ENCODE peak calls at places on chromosomes 6 and 20, in four cellular contexts. B is ascending aorta, U is heart right ventricle, Y is transverse colon. P is an unnamed sample. For H3K4me1, the result is how much of the 10 kb centered on the place peaks cover.

GRCh38 chr6:149236584-149236983 is 80.9 kb upstream of the TAB2 start:
- DNase-seq in U (no peak), B (no peak), Y (no peak), P (no peak)

GRCh38 chr6:13848553-13849150 is 34.3 kb upstream of the MCUR1 start:
- DNase-seq in Y (no peak), B (no peak), U (no peak), P (no peak)

GRCh38 chr6:106882601-106883518 is 91.7 kb downstream of the CD24 start:
- DNase-seq in U (no peak), Y (peak), B (no peak), P (no peak)

GRCh38 chr6:90008189-90008907 is 114.1 kb downstream of the GJA10 start:
- DNase-seq in B (no peak), U (no peak), Y (no peak), P (no peak)

GRCh38 chr20:15511551-15511950 is 1061.7 kb downstream of the KIF16B start:
- DNase-seq in Y (no peak), U (no peak), B (no peak), P (no peak)

GRCh38 chr6:159307246-159307790 is 138.1 kb downstream of the FNDC1 start:
- DNase-seq in Y (no peak), B (no peak), U (no peak), P (no peak)

GRCh38 chr6:3766219-3766618 is 14.7 kb upstream of the PXDC1 start:
- DNase-seq in Y (no peak), U (no peak), B (no peak), P (no peak)

GRCh38 chr6:143860111-143860510 is 4.2 kb upstream of the ZC2HC1B start:
- DNase-seq in Y (no peak), B (no peak), U (no peak), P (no peak)

GRCh38 chr6:45658958-45659357 is 281.2 kb upstream of the SUPT3H start:
- DNase-seq in U (no peak), B (no peak), Y (no peak), P (peak)

GRCh38 chr20:50844430-50845100 is 49.7 kb downstream of the BCAS4 start:
- DNase-seq in U (no peak), B (peak), Y (no peak), P (no peak)

GRCh38 chr20:5056801-5057599 is 55.7 kb upstream of the SLC23A2 start:
- DNase-seq in Y (peak), B (peak), U (peak), P (peak)

GRCh38 chr6:28838634-28839442 is 84.9 kb downstream of the TRIM27 start:
- DNase-seq in Y (peak), U (peak), B (peak), P (peak)

GRCh38 chr6:148316308-148316707 is 26.3 kb upstream of the SASH1 start:
- DNase-seq in B (no peak), U (no peak), Y (no peak), P (no peak)

DNA sequence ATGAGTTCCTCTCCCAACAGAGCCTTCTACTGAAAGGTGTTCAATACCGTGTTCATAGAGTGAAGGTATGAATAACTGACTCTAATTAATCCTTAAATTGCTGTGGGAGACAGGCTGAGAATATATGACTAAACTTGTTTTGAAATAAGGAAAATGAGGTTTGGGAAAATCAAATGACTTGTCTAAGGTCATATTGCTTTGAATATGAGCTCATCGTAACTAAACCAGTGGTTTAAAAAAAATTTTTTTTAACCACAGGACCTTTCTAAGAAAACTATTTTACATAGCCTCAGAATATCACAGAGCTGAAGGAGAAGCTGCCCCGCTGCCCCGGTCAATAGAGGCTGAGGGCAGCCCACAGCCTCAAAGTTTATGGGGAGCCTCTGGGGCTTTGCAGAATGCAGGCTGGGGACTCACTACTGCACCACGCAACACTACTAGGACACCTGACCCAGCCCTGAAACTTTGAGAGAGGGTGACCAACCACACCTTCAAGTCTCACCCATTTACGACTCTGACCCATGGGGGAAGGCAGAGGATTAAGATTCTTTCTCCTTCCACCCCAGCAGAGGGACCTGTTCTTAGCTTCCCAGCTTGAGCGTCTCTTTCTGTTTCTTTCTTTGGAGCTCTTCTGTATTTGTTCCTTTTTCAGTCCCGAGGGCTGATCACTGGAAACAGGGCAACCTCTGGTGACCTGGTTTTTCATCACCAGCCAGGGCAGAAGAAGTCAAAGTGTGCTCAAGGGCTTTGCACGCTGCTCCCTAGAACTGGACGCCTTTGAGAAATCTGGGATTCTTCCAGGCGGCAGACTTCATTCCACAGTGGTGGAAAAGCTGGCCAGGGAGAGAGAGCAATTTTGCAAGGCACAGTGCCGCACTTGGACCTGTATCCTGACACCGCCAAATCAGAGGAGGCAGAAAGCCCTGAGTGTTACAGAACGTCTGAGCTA is 220.2 kb downstream of the ATXN1 start:
- DNase-seq in U (peak), B (no peak), Y (peak), P (no peak)
- H3K4me1 ChIP-seq in U (under half), B (under half), Y (under half), P (under half)

DNA sequence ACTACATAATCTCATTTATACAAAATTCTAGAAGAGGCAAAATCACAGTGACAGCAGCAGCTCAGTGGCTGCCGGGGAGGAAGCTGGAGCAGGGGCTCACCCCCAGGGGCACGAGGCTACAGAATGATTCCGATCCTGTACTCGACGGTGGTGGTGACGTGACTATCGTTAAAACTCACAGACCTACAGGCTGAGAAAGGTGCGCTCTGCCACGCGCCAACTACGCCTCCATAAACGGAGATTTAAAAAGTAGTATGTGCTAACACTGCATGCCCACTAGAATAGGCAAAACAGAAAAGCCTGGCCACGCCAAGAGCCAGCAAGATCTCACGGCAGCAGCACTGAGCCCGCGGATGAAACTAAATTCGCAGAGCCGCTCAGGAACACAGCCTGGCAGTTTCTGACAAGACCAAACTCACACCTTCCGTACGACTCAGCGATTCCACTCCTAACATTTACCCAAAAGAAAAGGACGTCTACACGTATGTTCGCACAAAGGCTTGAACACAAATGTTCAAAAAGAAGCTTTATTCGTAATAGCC is 25.2 kb downstream of the TAF4 start:
- DNase-seq in U (no peak), B (no peak), Y (no peak), P (no peak)
- H3K4me1 ChIP-seq in U (under half), B (under half), Y (under half), P (under half)

DNA sequence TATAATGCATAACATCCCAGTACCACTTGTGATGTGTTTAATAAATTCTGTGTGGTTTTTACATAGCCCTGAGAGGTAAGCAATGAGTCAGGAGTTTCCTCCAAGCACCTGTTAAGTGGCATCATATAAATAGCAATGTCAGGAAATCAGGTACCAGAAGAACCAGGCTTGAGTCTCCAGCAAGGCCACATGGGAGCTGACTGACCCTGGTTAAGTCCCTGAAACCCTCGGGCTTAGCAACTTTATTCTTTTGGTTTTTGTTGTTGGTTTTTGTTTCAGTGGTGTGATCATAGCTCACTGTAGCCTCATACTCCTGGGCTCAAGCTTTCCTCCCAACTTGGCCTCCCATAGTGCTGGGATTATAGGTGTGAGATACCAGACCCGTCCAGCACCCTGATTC is 70.0 kb downstream of the PTPRT start:
- DNase-seq in Y (no peak), U (no peak), B (no peak), P (no peak)
- H3K4me1 ChIP-seq in Y (under half), U (under half), B (under half), P (under half)

GRCh38 chr20:57399587-57400261 is 8.5 kb downstream of the RBM38 start:
- DNase-seq in U (peak), Y (peak), B (no peak), P (no peak)
- H3K4me1 ChIP-seq in U (half or more), Y (under half), B (under half), P (half or more)

GRCh38 chr6:6656287-6656686 is 67.8 kb downstream of the LY86 start:
- DNase-seq in B (no peak), Y (no peak), U (peak), P (no peak)
- H3K4me1 ChIP-seq in B (under half), Y (under half), U (half or more), P (half or more)

P was measured in CD4-positive, alpha-beta memory T cell.